ENCODE peak calls at places on chromosomes 3 and 15, in four cellular contexts. Y is Caco-2, S is fibroblast of pulmonary artery, W is esophagus squamous epithelium. A is an unnamed sample.

GRCh38 chr3:187031934-187032333 is 101.6 kb downstream of the ST6GAL1 start:
- DNase-seq in Y (no peak), S (no peak), W (no peak), A (no peak)

GRCh38 chr15:91142097-91142744 is 42.2 kb downstream of the SV2B start:
- DNase-seq in Y (no peak), S (peak), W (no peak), A (no peak)

GRCh38 chr3:148599478-148599877 is 98.2 kb upstream of the AGTR1 start:
- DNase-seq in Y (no peak), S (no peak), W (no peak), A (no peak)

GRCh38 chr3:66268864-66269263 is 48.1 kb downstream of the SLC25A26 start:
- DNase-seq in Y (no peak), S (no peak), W (no peak), A (no peak)

GRCh38 chr3:72423643-72424042 is 424.6 kb downstream of the SHQ1 start:
- DNase-seq in Y (no peak), S (no peak), W (no peak), A (no peak)

GRCh38 chr3:186571644-186572013 is 1.1 kb downstream of the DNAJB11 start:
- DNase-seq in Y (no peak), S (no peak), W (no peak), A (no peak)

GRCh38 chr3:73796382-73796781 is 171.6 kb upstream of the PDZRN3 start:
- DNase-seq in Y (no peak), S (no peak), W (no peak), A (no peak)

GRCh38 chr3:73086071-73086494 is 24.6 kb downstream of the EBLN2 start:
- DNase-seq in Y (no peak), S (peak), W (no peak), A (peak)

GRCh38 chr3:94654096-94654495 is 591.2 kb downstream of the NSUN3 start:
- DNase-seq in Y (no peak), S (no peak), W (no peak), A (no peak)

GRCh38 chr15:62241135-62241770 is 76.2 kb upstream of the C2CD4B start:
- DNase-seq in Y (peak), S (no peak), W (no peak), A (no peak)

GRCh38 chr3:155292693-155293092 is 790 bp downstream of the STRIT1 start:
- DNase-seq in Y (no peak), S (no peak), W (no peak), A (no peak)

GRCh38 chr3:49006591-49007067 is 562 bp upstream of the WDR6 start:
- DNase-seq in Y (no peak), S (peak), W (no peak), A (no peak)

GRCh38 chr3:105904683-105905320 is 36.0 kb upstream of the CBLB start:
- DNase-seq in Y (no peak), S (peak), W (no peak), A (no peak)

GRCh38 chr3:122273498-122273897 is 51.5 kb upstream of the CSTA start:
- DNase-seq in Y (no peak), S (no peak), W (no peak), A (no peak)

GRCh38 chr15:70535071-70535954 is 228.0 kb downstream of the UACA start:
- DNase-seq in Y (no peak), S (no peak), W (no peak), A (no peak)

GRCh38 chr15:78457101-78457500 is 19.1 kb downstream of the IREB2 start:
- DNase-seq in Y (no peak), S (peak), W (no peak), A (peak)

GRCh38 chr15:90001062-90001682 is at the start of gene ZNF710:
- DNase-seq in Y (peak), S (peak), W (no peak), A (peak)

GRCh38 chr15:33540174-33540573 is 229.4 kb downstream of the RYR3 start:
- DNase-seq in Y (no peak), S (no peak), W (no peak), A (no peak)

GRCh38 chr15:33534642-33535041 is 223.9 kb downstream of the RYR3 start:
- DNase-seq in Y (no peak), S (no peak), W (no peak), A (no peak)

GRCh38 chr15:33533197-33533596 is 222.4 kb downstream of the RYR3 start:
- DNase-seq in Y (no peak), S (no peak), W (no peak), A (no peak)

DNA sequence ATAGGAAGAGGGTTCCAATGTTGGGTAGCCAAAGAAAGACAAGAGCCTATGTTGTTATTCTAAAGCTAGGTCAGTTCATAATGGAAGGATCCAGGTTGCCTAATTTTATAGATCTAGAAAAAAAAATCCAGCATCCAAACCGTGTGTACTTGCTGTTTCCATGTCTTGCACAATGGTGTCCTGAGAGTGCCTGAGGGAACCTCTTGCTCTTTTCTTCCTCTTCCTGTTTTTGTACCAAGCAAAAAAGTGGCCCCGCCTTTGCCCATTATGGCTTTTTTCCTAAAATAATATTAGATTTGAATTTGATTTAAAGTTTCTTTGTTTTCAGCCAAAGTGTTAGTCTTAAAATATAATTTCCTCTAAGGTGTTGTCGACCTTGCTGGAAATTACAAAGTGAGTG is 224.4 kb downstream of the RYR3 start:
- DNase-seq in Y (no peak), S (no peak), W (no peak), A (no peak)
- TF ChIP-seq CTCF in Y (no peak), S (no peak), W (no peak), A (no peak)

GRCh38 chr15:76135516-76135915 is 75.7 kb downstream of the TMEM266 start:
- DNase-seq in Y (no peak), S (no peak), W (no peak), A (no peak)

GRCh38 chr15:76138436-76138835 is 78.7 kb downstream of the TMEM266 start:
- DNase-seq in Y (no peak), S (no peak), W (no peak), A (no peak)

GRCh38 chr15:76134537-76134936 is 74.8 kb downstream of the TMEM266 start:
- DNase-seq in Y (no peak), S (no peak), W (no peak), A (no peak)

GRCh38 chr15:76139368-76140068 is 79.7 kb downstream of the TMEM266 start:
- DNase-seq in Y (peak), S (peak), W (no peak), A (peak)

DNA sequence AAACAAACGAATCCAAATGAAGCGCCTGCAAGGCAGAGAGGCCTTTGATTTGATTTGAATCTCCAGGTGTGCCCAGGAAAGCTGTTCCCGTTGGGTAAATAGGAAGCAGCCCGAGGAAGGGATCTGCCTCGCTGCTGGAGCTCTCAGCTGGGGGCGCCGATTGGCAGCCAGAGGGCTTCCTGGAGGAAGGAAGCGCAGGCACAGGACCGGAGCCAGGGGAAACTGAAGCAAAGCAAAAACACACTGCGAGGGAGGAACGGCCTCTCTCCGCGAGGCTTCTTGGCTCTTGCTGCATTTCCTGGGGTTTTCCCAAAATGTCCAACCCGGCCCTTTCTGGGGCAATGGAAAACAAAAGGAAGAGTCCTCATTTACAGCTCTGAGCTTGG is 80.3 kb downstream of the TMEM266 start:
- DNase-seq in Y (no peak), S (peak), W (no peak), A (no peak)
- H3K4me3 ChIP-seq in Y (no peak), S (peak), W (peak), A (no peak)

GRCh38 chr3:32684800-32685603 is at the start of gene CNOT10:
- DNase-seq in Y (peak), S (peak), W (peak), A (peak)
- TF ChIP-seq CTCF in Y (no peak), S (no peak), W (peak), A (no peak)

GRCh38 chr3:172129534-172129867 is 90.1 kb downstream of the FNDC3B start:
- DNase-seq in Y (no peak), S (no peak), W (no peak), A (no peak)
- H3K4me3 ChIP-seq in Y (no peak), S (no peak), W (no peak), A (no peak)

DNA sequence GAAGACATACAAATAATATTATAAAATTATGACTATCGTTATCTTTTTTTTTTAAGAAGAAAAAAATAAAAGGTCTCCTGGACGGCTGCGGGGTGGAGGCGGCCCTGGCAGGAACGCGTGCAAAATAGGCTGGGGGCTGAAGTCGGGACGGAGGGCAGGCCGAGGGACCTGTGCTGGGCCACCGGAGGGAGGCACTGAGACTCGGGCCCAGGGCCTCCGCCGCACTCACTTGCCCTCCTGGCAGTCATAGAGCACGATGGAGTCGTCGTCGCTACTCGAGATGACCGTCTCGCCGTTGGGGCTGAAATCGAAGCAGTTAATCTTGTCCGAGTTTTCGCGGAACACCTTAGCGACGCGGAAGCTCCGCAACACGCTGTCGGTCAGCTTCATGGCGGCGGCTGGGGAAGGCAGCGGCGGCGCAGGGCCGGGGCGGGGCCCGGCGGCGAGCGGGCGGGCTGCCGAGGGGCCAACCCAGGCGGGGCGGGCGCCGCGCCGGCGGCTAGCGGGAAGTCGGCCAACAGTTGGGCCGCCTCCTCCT is 408 bp downstream of the WDR82 start:
- DNase-seq in Y (no peak), S (peak), W (no peak), A (no peak)
- TF ChIP-seq CTCF in Y (peak), S (peak), W (peak), A (peak)

GRCh38 chr3:21049368-21050062 is 701.5 kb downstream of the ZNF385D start:
- DNase-seq in Y (no peak), S (no peak), W (no peak), A (no peak)

GRCh38 chr3:21056293-21056692 is 694.7 kb downstream of the ZNF385D start:
- DNase-seq in Y (no peak), S (no peak), W (no peak), A (no peak)

GRCh38 chr3:21059409-21059808 is 691.6 kb downstream of the ZNF385D start:
- DNase-seq in Y (no peak), S (peak), W (no peak), A (no peak)

GRCh38 chr3:21054064-21054463 is 696.9 kb downstream of the ZNF385D start:
- DNase-seq in Y (no peak), S (no peak), W (no peak), A (no peak)

GRCh38 chr3:21055015-21055414 is 696.0 kb downstream of the ZNF385D start:
- DNase-seq in Y (no peak), S (no peak), W (no peak), A (no peak)
- H3K4me3 ChIP-seq in Y (no peak), S (no peak), W (no peak), A (no peak)

GRCh38 chr15:23645379-23646164 is 2.1 kb downstream of the MAGEL2 start:
- DNase-seq in Y (no peak), S (no peak), W (no peak), A (no peak)
- TF ChIP-seq CTCF in Y (peak), S (no peak), W (no peak), A (no peak)

GRCh38 chr3:10772230-10773161 is 43.5 kb upstream of the SLC6A11 start:
- DNase-seq in Y (no peak), S (peak), W (no peak), A (no peak)
- H3K4me3 ChIP-seq in Y (no peak), S (no peak), W (no peak), A (no peak)

GRCh38 chr3:64074895-64075679 is 51.8 kb upstream of the PSMD6 start:
- DNase-seq in Y (no peak), S (no peak), W (no peak), A (no peak)
- TF ChIP-seq CTCF in Y (no peak), S (no peak), W (no peak), A (no peak)